ENCODE peak calls at places on chromosomes 4 and X, in four cellular contexts. B, U, H and F are unnamed samples.

GRCh38 chr4:8666581-8666980 is 74.0 kb downstream of the CPZ start:
- DNase-seq in B (no peak), U (no peak), H (no peak), F (no peak)

GRCh38 chr4:38615847-38616246 is 48.2 kb upstream of the KLF3 start:
- DNase-seq in B (no peak), U (no peak), H (no peak), F (no peak)

GRCh38 chr4:175386776-175387507 is 425.1 kb downstream of the GPM6A start:
- DNase-seq in B (no peak), U (no peak), H (no peak), F (no peak)

GRCh38 chrX:123422875-123423274 is 238.8 kb downstream of the GRIA3 start:
- DNase-seq in B (no peak), U (no peak), H (peak), F (no peak)

GRCh38 chr4:83174844-83175414 is 60.4 kb upstream of the PLAC8 start:
- DNase-seq in B (no peak), U (no peak), H (no peak), F (no peak)

GRCh38 chr4:28879178-28879577 is 1841.0 kb upstream of the PCDH7 start:
- DNase-seq in B (no peak), U (no peak), H (no peak), F (no peak)

GRCh38 chr4:184851200-184851541 is 25.4 kb upstream of the ACSL1 start:
- DNase-seq in B (no peak), U (no peak), H (no peak), F (no peak)

GRCh38 chrX:138886769-138887168 is 175.3 kb upstream of the FGF13 start:
- DNase-seq in B (no peak), U (no peak), H (no peak), F (no peak)

GRCh38 chr4:143700420-143701352 is at the start of gene FREM3:
- DNase-seq in B (no peak), U (no peak), H (no peak), F (no peak)

GRCh38 chrX:56800801-56801200 is 71.8 kb downstream of the NBDY start:
- DNase-seq in B (no peak), U (no peak), H (no peak), F (no peak)

GRCh38 chr4:1321946-1322650 is 24.9 kb upstream of the UVSSA start:
- DNase-seq in B (no peak), U (no peak), H (no peak), F (no peak)

GRCh38 chr4:77418333-77418732 is 187.3 kb upstream of the CXCL13 start:
- DNase-seq in B (no peak), U (no peak), H (no peak), F (no peak)

GRCh38 chr4:150402968-150403367 is 179.0 kb upstream of the MAB21L2 start:
- DNase-seq in B (no peak), U (peak), H (peak), F (no peak)

GRCh38 chr4:168830777-168831512 is 179.1 kb downstream of the CBR4 start:
- DNase-seq in B (no peak), U (no peak), H (no peak), F (peak)

GRCh38 chrX:115968436-115969252 is 201.9 kb upstream of the AGTR2 start:
- DNase-seq in B (peak), U (peak), H (no peak), F (peak)

GRCh38 chr4:108779958-108780357 is 17.1 kb upstream of the ETNPPL start:
- DNase-seq in B (no peak), U (no peak), H (no peak), F (no peak)

GRCh38 chr4:122764071-122764807 is 31.7 kb downstream of the BBS12 start:
- DNase-seq in B (peak), U (no peak), H (no peak), F (no peak)

GRCh38 chr4:94452476-94453300 is 946 bp downstream of the PDLIM5 start:
- DNase-seq in B (no peak), U (peak), H (peak), F (no peak)

GRCh38 chrX:100449696-100450606 is 39.9 kb upstream of the PCDH19 start:
- DNase-seq in B (no peak), U (no peak), H (no peak), F (no peak)

GRCh38 chr4:2299794-2300193 is 37.9 kb upstream of the MXD4 start:
- DNase-seq in B (no peak), U (no peak), H (no peak), F (no peak)

GRCh38 chrX:71198066-71198465 is 25.0 kb upstream of the GJB1 start:
- DNase-seq in B (no peak), U (no peak), H (no peak), F (no peak)

GRCh38 chr4:137124278-137124932 is 407.9 kb downstream of the PCDH18 start:
- DNase-seq in B (peak), U (peak), H (peak), F (no peak)

GRCh38 chr4:150982557-150983233 is 32.4 kb downstream of the LRBA start:
- DNase-seq in B (no peak), U (no peak), H (no peak), F (no peak)

GRCh38 chrX:136480383-136480782 is 7.4 kb upstream of the BRS3 start:
- DNase-seq in B (no peak), U (peak), H (no peak), F (no peak)